ENCODE peak calls at places on chromosomes 1 and 21, in seven cellular contexts. C is ovary, F is CD14-positive monocyte, Z is osteocyte, A is mesothelial cell of epicardium, W is astrocyte of the cerebellum, N is psoas muscle. V is an unnamed sample.

GRCh38 chr1:232477728-232478127 is 152.2 kb downstream of the SIPA1L2 start:
- DNase-seq in Z (no peak), N (peak; percentile 15), F (no peak), C (no peak), W (peak; percentile 78), A (no peak), V (no peak)

GRCh38 chr1:239386453-239387303 is at the start of gene CHRM3:
- DNase-seq in Z (no peak), F (peak; percentile 46), W (no peak), N (peak; percentile 11), C (peak; percentile 69), A (peak; percentile 76), V (no peak)

GRCh38 chr1:219460561-219461511 is 152.1 kb downstream of the ZC3H11B start:
- DNase-seq in C (no peak), A (no peak), F (peak; percentile 44), W (no peak), N (no peak), Z (no peak), V (no peak)

GRCh38 chr1:222334026-222334680 is 213.8 kb downstream of the HHIPL2 start:
- DNase-seq in Z (no peak), A (no peak), F (no peak), N (no peak), C (no peak), W (peak; percentile 41), V (no peak)

GRCh38 chr1:217525773-217526490 is 105.0 kb downstream of the GPATCH2 start:
- DNase-seq in F (no peak), Z (no peak), W (no peak), C (no peak), A (no peak), N (no peak), V (no peak)

GRCh38 chr1:209433649-209434031 is 149.9 kb upstream of the CAMK1G start:
- DNase-seq in A (no peak), N (no peak), F (no peak), Z (no peak), C (no peak), W (peak; percentile 40), V (no peak)

GRCh38 chr1:180849031-180849775 is 63.5 kb upstream of the KIAA1614 start:
- DNase-seq in F (no peak), W (no peak), N (no peak), Z (no peak), C (no peak), A (no peak), V (no peak)

GRCh38 chr1:64834734-64835133 is 89.9 kb downstream of the RAVER2 start:
- DNase-seq in N (no peak), A (no peak), W (peak; percentile 4), C (no peak), F (no peak), Z (no peak), V (no peak)

GRCh38 chr1:186605762-186606350 is 74.4 kb downstream of the PTGS2 start:
- DNase-seq in W (peak; percentile 53), Z (no peak), A (peak; percentile 41), C (no peak), F (no peak), N (no peak), V (no peak)

GRCh38 chr1:77421504-77422233 is 139.8 kb downstream of the AK5 start:
- DNase-seq in A (no peak), C (no peak), F (no peak), N (no peak), Z (no peak), W (no peak), V (peak; percentile 63)

DNA sequence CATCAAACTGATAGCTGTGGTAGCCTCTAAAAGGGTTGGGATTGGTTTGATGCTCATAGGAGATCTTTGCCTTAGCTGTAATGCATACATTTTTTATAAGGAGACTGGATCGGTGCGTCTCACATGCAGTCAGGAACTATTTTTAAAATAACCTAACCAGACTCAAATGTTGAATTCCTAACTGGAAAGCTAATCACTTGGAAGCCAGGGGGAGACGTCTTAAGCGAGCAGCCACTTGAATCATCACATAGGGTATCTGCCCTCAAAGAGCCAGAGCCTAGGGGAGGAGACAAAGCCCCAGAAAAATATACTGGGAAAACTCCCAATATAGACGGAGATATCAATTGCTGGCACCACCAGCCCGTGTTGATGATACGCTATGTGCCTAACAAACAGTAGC is 61.7 kb upstream of the PUM1 start:
- DNase-seq in C (no peak), F (no peak), Z (no peak), A (no peak), W (no peak), N (no peak), V (no peak)
- TF ChIP-seq CTCF in C (no peak), F (no peak), Z (no peak), A (no peak), W (no peak), N (no peak), V (no peak)

DNA sequence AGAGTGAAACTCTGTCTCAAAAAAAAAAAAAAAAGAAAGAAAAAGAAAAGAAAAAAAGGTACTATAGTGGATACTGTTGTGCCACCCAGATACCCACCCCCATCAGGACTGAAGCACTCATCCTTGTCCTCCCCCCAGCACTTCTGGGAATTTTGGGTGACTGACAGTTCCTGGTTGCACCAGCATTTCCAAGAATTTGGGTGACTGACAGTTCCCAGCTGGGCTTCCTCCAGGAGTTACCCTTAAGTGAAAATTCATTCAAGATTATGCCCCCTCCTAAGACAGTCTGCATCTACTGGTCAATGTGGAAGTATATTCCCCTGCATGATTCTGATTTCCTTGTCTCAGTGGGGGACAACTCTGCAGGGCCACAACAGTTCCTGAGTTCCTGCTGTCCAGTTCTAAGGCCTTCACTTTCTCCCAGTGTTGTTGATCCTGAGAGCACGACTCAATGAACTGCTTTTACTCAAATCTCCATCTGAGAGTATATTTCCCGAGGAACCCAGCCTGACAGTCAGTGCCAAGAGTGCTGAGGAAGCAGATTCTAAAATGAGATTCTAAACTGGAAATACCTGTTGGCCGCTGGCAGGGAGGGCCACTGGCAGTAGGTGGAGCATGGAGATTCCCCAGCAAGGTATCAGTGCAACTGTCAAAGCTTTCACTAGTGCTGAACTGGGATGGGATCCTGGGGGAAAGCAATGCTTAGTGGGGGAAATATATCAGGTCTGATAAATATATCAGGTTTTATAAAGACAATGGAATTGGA is 18.5 kb downstream of the RIIAD1 start:
- DNase-seq in W (no peak), Z (no peak), A (no peak), N (no peak), F (no peak), C (no peak), V (no peak)
- TF ChIP-seq CTCF in W (no peak), Z (no peak), A (no peak), N (no peak), F (no peak), C (no peak), V (no peak)

GRCh38 chr21:41834252-41834925 is 44.8 kb downstream of the PRDM15 start:
- DNase-seq in N (no peak), A (no peak), C (peak; percentile 56), Z (no peak), W (no peak), F (no peak), V (no peak)

GRCh38 chr21:41831453-41831831 is 47.7 kb downstream of the PRDM15 start:
- DNase-seq in W (no peak), F (no peak), A (no peak), Z (no peak), N (no peak), C (no peak), V (no peak)

GRCh38 chr21:41830764-41831452 is 48.2 kb downstream of the PRDM15 start:
- DNase-seq in F (no peak), N (no peak), A (no peak), W (no peak), C (no peak), Z (no peak), V (no peak)

GRCh38 chr21:41833138-41834115 is 45.7 kb downstream of the PRDM15 start:
- DNase-seq in C (no peak), N (no peak), A (no peak), W (no peak), F (no peak), Z (no peak), V (no peak)

DNA sequence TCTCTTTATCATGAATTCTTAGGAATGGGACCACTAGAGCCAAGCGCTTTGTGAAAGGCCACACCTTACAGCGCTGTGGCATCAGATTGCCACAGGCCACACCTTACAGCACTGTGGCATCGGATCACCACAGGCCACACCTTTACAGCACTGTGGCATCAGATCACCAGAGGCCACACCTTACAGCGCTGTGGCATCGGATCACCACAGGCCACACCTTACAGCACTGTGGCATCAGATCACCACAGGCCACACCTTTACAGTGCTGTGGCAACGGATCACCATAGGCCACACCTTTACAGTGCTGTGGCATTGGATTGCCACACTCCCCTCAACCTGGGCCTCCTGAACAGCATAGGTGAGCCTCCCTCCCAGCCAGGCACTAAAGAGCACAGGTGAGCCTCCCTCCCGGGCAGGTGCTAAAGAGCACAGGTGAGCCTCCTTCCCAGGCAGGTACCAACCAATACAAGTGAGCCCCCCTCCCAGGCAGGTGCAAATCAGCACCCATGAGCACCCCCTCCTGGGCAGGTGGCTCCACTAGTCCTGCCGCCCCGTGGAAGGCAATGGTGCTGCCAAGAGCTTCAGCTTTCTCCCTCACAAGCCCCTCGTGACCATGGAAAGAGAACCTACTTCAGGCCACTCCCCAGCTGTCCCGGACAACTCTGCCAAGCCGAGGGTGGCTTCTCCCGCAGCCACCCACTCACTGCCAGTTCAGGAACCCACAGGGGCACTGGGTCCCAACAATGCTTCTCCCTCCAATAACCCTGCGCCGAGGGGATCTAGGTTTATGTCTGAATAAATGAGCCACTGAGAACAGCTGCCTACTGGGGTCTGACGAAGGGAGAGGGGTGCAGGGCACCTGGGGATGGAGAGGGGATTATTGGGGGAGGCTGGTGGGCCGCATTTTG is 46.7 kb downstream of the PRDM15 start:
- DNase-seq in W (no peak), A (no peak), C (no peak), N (no peak), F (no peak), Z (no peak), V (no peak)
- TF ChIP-seq CTCF in W (no peak), A (no peak), C (no peak), N (no peak), F (no peak), Z (no peak), V (no peak)

GRCh38 chr1:48356901-48357300 is 115.1 kb downstream of the SPATA6 start:
- DNase-seq in A (no peak), Z (no peak), C (no peak), F (no peak), N (no peak), W (no peak), V (no peak)
- TF ChIP-seq CTCF in A (no peak), Z (peak; percentile 37), C (no peak), F (no peak), N (no peak), W (no peak), V (no peak)